ENCODE peak calls at places on chromosomes 4 and X, in ten cellular contexts. One of them, this sample, is unnamed.

GRCh38 chr4:82661601-82662000 is 99.8 kb upstream of the TMEM150C start:
- DNase-seq in NCI-H1436: peak
- DNase-seq in left cardiac atrium: no peak
- DNase-seq in activated CD8-positive, alpha-beta T cell treated with anti-CD3 and anti-CD28 coated beads for 36 hours: no peak
- DNase-seq in colonic mucosa: no peak
- DNase-seq in SW 1271: no peak
- DNase-seq in activated naive CD4-positive, alpha-beta T cell treated with Interleukin-2 at 50 U/mL for 16 hours: no peak
- DNase-seq in osteocyte: no peak
- DNase-seq in suprapubic skin: no peak
- DNase-seq in GOT3: no peak
- DNase-seq in this sample: no peak

GRCh38 chr4:182465114-182465513 is 221.9 kb downstream of the TENM3 start:
- DNase-seq in activated naive CD4-positive, alpha-beta T cell treated with Interleukin-2 at 50 U/mL for 16 hours: no peak
- DNase-seq in activated CD8-positive, alpha-beta T cell treated with anti-CD3 and anti-CD28 coated beads for 36 hours: no peak
- DNase-seq in NCI-H1436: no peak
- DNase-seq in osteocyte: no peak
- DNase-seq in GOT3: no peak
- DNase-seq in left cardiac atrium: no peak
- DNase-seq in suprapubic skin: no peak
- DNase-seq in SW 1271: no peak
- DNase-seq in colonic mucosa: no peak
- DNase-seq in this sample: no peak

GRCh38 chrX:140141444-140142029 is 176.2 kb upstream of the CXorf66 start:
- DNase-seq in osteocyte: no peak
- DNase-seq in suprapubic skin: no peak
- DNase-seq in NCI-H1436: peak
- DNase-seq in activated naive CD4-positive, alpha-beta T cell treated with Interleukin-2 at 50 U/mL for 16 hours: peak
- DNase-seq in GOT3: no peak
- DNase-seq in SW 1271: peak
- DNase-seq in left cardiac atrium: no peak
- DNase-seq in colonic mucosa: peak
- DNase-seq in activated CD8-positive, alpha-beta T cell treated with anti-CD3 and anti-CD28 coated beads for 36 hours: peak
- DNase-seq in this sample: peak

GRCh38 chrX:118823263-118824172 is at the start of gene ZCCHC12:
- DNase-seq in colonic mucosa: no peak
- DNase-seq in osteocyte: no peak
- DNase-seq in left cardiac atrium: peak
- DNase-seq in suprapubic skin: no peak
- DNase-seq in activated CD8-positive, alpha-beta T cell treated with anti-CD3 and anti-CD28 coated beads for 36 hours: peak
- DNase-seq in activated naive CD4-positive, alpha-beta T cell treated with Interleukin-2 at 50 U/mL for 16 hours: peak
- DNase-seq in GOT3: no peak
- DNase-seq in SW 1271: no peak
- DNase-seq in NCI-H1436: peak
- DNase-seq in this sample: peak

GRCh38 chr4:43325220-43325967 is 432.9 kb downstream of the GRXCR1 start:
- DNase-seq in activated naive CD4-positive, alpha-beta T cell treated with Interleukin-2 at 50 U/mL for 16 hours: no peak
- DNase-seq in left cardiac atrium: no peak
- DNase-seq in SW 1271: no peak
- DNase-seq in suprapubic skin: no peak
- DNase-seq in colonic mucosa: no peak
- DNase-seq in GOT3: no peak
- DNase-seq in activated CD8-positive, alpha-beta T cell treated with anti-CD3 and anti-CD28 coated beads for 36 hours: no peak
- DNase-seq in osteocyte: no peak
- DNase-seq in NCI-H1436: no peak
- DNase-seq in this sample: no peak

GRCh38 chr4:9859774-9860173 is 78.3 kb downstream of the DRD5 start:
- DNase-seq in osteocyte: no peak
- DNase-seq in left cardiac atrium: no peak
- DNase-seq in activated CD8-positive, alpha-beta T cell treated with anti-CD3 and anti-CD28 coated beads for 36 hours: no peak
- DNase-seq in GOT3: no peak
- DNase-seq in colonic mucosa: no peak
- DNase-seq in NCI-H1436: no peak
- DNase-seq in suprapubic skin: no peak
- DNase-seq in activated naive CD4-positive, alpha-beta T cell treated with Interleukin-2 at 50 U/mL for 16 hours: no peak
- DNase-seq in SW 1271: no peak
- DNase-seq in this sample: peak

GRCh38 chrX:103839404-103839803 is 7.3 kb upstream of the RAB9B start:
- DNase-seq in left cardiac atrium: no peak
- DNase-seq in GOT3: no peak
- DNase-seq in SW 1271: no peak
- DNase-seq in activated naive CD4-positive, alpha-beta T cell treated with Interleukin-2 at 50 U/mL for 16 hours: no peak
- DNase-seq in activated CD8-positive, alpha-beta T cell treated with anti-CD3 and anti-CD28 coated beads for 36 hours: peak
- DNase-seq in colonic mucosa: no peak
- DNase-seq in suprapubic skin: no peak
- DNase-seq in NCI-H1436: no peak
- DNase-seq in osteocyte: no peak
- DNase-seq in this sample: no peak

GRCh38 chr4:8759987-8760386 is 111.7 kb downstream of the HMX1 start:
- DNase-seq in colonic mucosa: no peak
- DNase-seq in NCI-H1436: no peak
- DNase-seq in suprapubic skin: peak
- DNase-seq in GOT3: no peak
- DNase-seq in left cardiac atrium: no peak
- DNase-seq in SW 1271: no peak
- DNase-seq in osteocyte: no peak
- DNase-seq in activated naive CD4-positive, alpha-beta T cell treated with Interleukin-2 at 50 U/mL for 16 hours: no peak
- DNase-seq in activated CD8-positive, alpha-beta T cell treated with anti-CD3 and anti-CD28 coated beads for 36 hours: no peak
- DNase-seq in this sample: no peak

GRCh38 chrX:118254611-118255010 is 91.3 kb upstream of the WDR44 start:
- DNase-seq in SW 1271: peak
- DNase-seq in GOT3: no peak
- DNase-seq in colonic mucosa: peak
- DNase-seq in activated naive CD4-positive, alpha-beta T cell treated with Interleukin-2 at 50 U/mL for 16 hours: peak
- DNase-seq in left cardiac atrium: no peak
- DNase-seq in osteocyte: no peak
- DNase-seq in suprapubic skin: no peak
- DNase-seq in NCI-H1436: peak
- DNase-seq in activated CD8-positive, alpha-beta T cell treated with anti-CD3 and anti-CD28 coated beads for 36 hours: peak
- DNase-seq in this sample: peak

GRCh38 chrX:95893632-95894031 is 791.0 kb upstream of the DIAPH2 start:
- DNase-seq in suprapubic skin: no peak
- DNase-seq in left cardiac atrium: no peak
- DNase-seq in osteocyte: no peak
- DNase-seq in colonic mucosa: no peak
- DNase-seq in SW 1271: no peak
- DNase-seq in activated naive CD4-positive, alpha-beta T cell treated with Interleukin-2 at 50 U/mL for 16 hours: no peak
- DNase-seq in GOT3: no peak
- DNase-seq in NCI-H1436: no peak
- DNase-seq in activated CD8-positive, alpha-beta T cell treated with anti-CD3 and anti-CD28 coated beads for 36 hours: no peak
- DNase-seq in this sample: no peak

GRCh38 chr4:148207074-148207473 is 235.1 kb downstream of the NR3C2 start:
- DNase-seq in activated naive CD4-positive, alpha-beta T cell treated with Interleukin-2 at 50 U/mL for 16 hours: no peak
- DNase-seq in osteocyte: no peak
- DNase-seq in colonic mucosa: no peak
- DNase-seq in SW 1271: no peak
- DNase-seq in GOT3: no peak
- DNase-seq in activated CD8-positive, alpha-beta T cell treated with anti-CD3 and anti-CD28 coated beads for 36 hours: no peak
- DNase-seq in NCI-H1436: no peak
- DNase-seq in left cardiac atrium: no peak
- DNase-seq in suprapubic skin: no peak
- DNase-seq in this sample: no peak

GRCh38 chrX:155888139-155888538 is 7.0 kb downstream of the VAMP7 start:
- DNase-seq in colonic mucosa: no peak
- DNase-seq in activated CD8-positive, alpha-beta T cell treated with anti-CD3 and anti-CD28 coated beads for 36 hours: no peak
- DNase-seq in NCI-H1436: no peak
- DNase-seq in left cardiac atrium: no peak
- DNase-seq in SW 1271: peak
- DNase-seq in osteocyte: no peak
- DNase-seq in suprapubic skin: no peak
- DNase-seq in activated naive CD4-positive, alpha-beta T cell treated with Interleukin-2 at 50 U/mL for 16 hours: no peak
- DNase-seq in GOT3: no peak
- DNase-seq in this sample: no peak

GRCh38 chr4:8778760-8779159 is 92.9 kb downstream of the HMX1 start:
- DNase-seq in GOT3: no peak
- DNase-seq in NCI-H1436: no peak
- DNase-seq in activated naive CD4-positive, alpha-beta T cell treated with Interleukin-2 at 50 U/mL for 16 hours: no peak
- DNase-seq in SW 1271: no peak
- DNase-seq in colonic mucosa: no peak
- DNase-seq in left cardiac atrium: no peak
- DNase-seq in activated CD8-positive, alpha-beta T cell treated with anti-CD3 and anti-CD28 coated beads for 36 hours: no peak
- DNase-seq in suprapubic skin: no peak
- DNase-seq in osteocyte: no peak
- DNase-seq in this sample: no peak

GRCh38 chrX:40144576-40144975 is 46.8 kb upstream of the BCOR start:
- DNase-seq in SW 1271: no peak
- DNase-seq in NCI-H1436: no peak
- DNase-seq in GOT3: no peak
- DNase-seq in osteocyte: no peak
- DNase-seq in activated CD8-positive, alpha-beta T cell treated with anti-CD3 and anti-CD28 coated beads for 36 hours: no peak
- DNase-seq in suprapubic skin: no peak
- DNase-seq in colonic mucosa: no peak
- DNase-seq in activated naive CD4-positive, alpha-beta T cell treated with Interleukin-2 at 50 U/mL for 16 hours: no peak
- DNase-seq in left cardiac atrium: no peak
- DNase-seq in this sample: no peak

GRCh38 chrX:119236599-119237525 is 777 bp downstream of the PGRMC1 start:
- DNase-seq in SW 1271: no peak
- DNase-seq in NCI-H1436: peak
- DNase-seq in osteocyte: no peak
- DNase-seq in activated naive CD4-positive, alpha-beta T cell treated with Interleukin-2 at 50 U/mL for 16 hours: peak
- DNase-seq in colonic mucosa: peak
- DNase-seq in activated CD8-positive, alpha-beta T cell treated with anti-CD3 and anti-CD28 coated beads for 36 hours: peak
- DNase-seq in suprapubic skin: peak
- DNase-seq in left cardiac atrium: peak
- DNase-seq in GOT3: peak
- DNase-seq in this sample: peak

GRCh38 chrX:1488141-1488540 is 35.4 kb upstream of the ASMTL start:
- DNase-seq in osteocyte: peak
- DNase-seq in colonic mucosa: no peak
- DNase-seq in NCI-H1436: no peak
- DNase-seq in left cardiac atrium: no peak
- DNase-seq in SW 1271: no peak
- DNase-seq in suprapubic skin: no peak
- DNase-seq in activated CD8-positive, alpha-beta T cell treated with anti-CD3 and anti-CD28 coated beads for 36 hours: no peak
- DNase-seq in activated naive CD4-positive, alpha-beta T cell treated with Interleukin-2 at 50 U/mL for 16 hours: no peak
- DNase-seq in GOT3: no peak
- DNase-seq in this sample: no peak

GRCh38 chrX:17375631-17376380 is 806 bp downstream of the NHS start:
- DNase-seq in GOT3: peak
- DNase-seq in activated CD8-positive, alpha-beta T cell treated with anti-CD3 and anti-CD28 coated beads for 36 hours: no peak
- DNase-seq in osteocyte: no peak
- DNase-seq in left cardiac atrium: peak
- DNase-seq in colonic mucosa: no peak
- DNase-seq in NCI-H1436: no peak
- DNase-seq in activated naive CD4-positive, alpha-beta T cell treated with Interleukin-2 at 50 U/mL for 16 hours: no peak
- DNase-seq in suprapubic skin: no peak
- DNase-seq in SW 1271: no peak
- DNase-seq in this sample: no peak

GRCh38 chrX:68830486-68831404 is 1.9 kb downstream of the EFNB1 start:
- DNase-seq in activated naive CD4-positive, alpha-beta T cell treated with Interleukin-2 at 50 U/mL for 16 hours: no peak
- DNase-seq in left cardiac atrium: no peak
- DNase-seq in NCI-H1436: no peak
- DNase-seq in colonic mucosa: peak
- DNase-seq in GOT3: no peak
- DNase-seq in activated CD8-positive, alpha-beta T cell treated with anti-CD3 and anti-CD28 coated beads for 36 hours: no peak
- DNase-seq in suprapubic skin: peak
- DNase-seq in SW 1271: no peak
- DNase-seq in osteocyte: peak
- DNase-seq in this sample: no peak